ENCODE peak calls at places on chromosome 10, in ten cellular contexts. One of them, this sample, is unnamed.

GRCh38 chr10:11902646-11903045 is 79.5 kb downstream of the PROSER2 start:
- DNase-seq in cardiac septum: no peak
- DNase-seq in stimulated activated CD8-positive, alpha-beta memory T cell treated with anti-CD3 and anti-CD28 coated beads, Interleukin-4, amount 100 ng/mL, for 4 hours: no peak
- DNase-seq in NB4: no peak
- DNase-seq in stimulated activated CD4-positive, alpha-beta T cell treated with anti-CD3 and anti-CD28 coated beads, Interleukin-12 subunit alpha, Interleukin-12 subunit beta, amount 100 ng/mL, for 48 hours: no peak
- DNase-seq in NCI-H2227 treated with DMSO at 0.1 percent for 48 hours: no peak
- DNase-seq in fibroblast of mammary gland: no peak
- DNase-seq in choroid plexus epithelial cell: no peak
- DNase-seq in sciatic nerve: no peak
- DNase-seq in occipital lobe: no peak
- DNase-seq in this sample: no peak

GRCh38 chr10:109920011-109920410 is 3.3 kb downstream of the XPNPEP1 start:
- DNase-seq in NB4: no peak
- DNase-seq in stimulated activated CD4-positive, alpha-beta T cell treated with anti-CD3 and anti-CD28 coated beads, Interleukin-12 subunit alpha, Interleukin-12 subunit beta, amount 100 ng/mL, for 48 hours: no peak
- DNase-seq in choroid plexus epithelial cell: no peak
- DNase-seq in stimulated activated CD8-positive, alpha-beta memory T cell treated with anti-CD3 and anti-CD28 coated beads, Interleukin-4, amount 100 ng/mL, for 4 hours: no peak
- DNase-seq in fibroblast of mammary gland: no peak
- DNase-seq in occipital lobe: no peak
- DNase-seq in NCI-H2227 treated with DMSO at 0.1 percent for 48 hours: no peak
- DNase-seq in cardiac septum: no peak
- DNase-seq in sciatic nerve: no peak
- DNase-seq in this sample: no peak

GRCh38 chr10:97774811-97775294 is 3.1 kb upstream of the SFRP5 start:
- DNase-seq in sciatic nerve: no peak
- DNase-seq in cardiac septum: no peak
- DNase-seq in NCI-H2227 treated with DMSO at 0.1 percent for 48 hours: no peak
- DNase-seq in fibroblast of mammary gland: no peak
- DNase-seq in NB4: no peak
- DNase-seq in stimulated activated CD8-positive, alpha-beta memory T cell treated with anti-CD3 and anti-CD28 coated beads, Interleukin-4, amount 100 ng/mL, for 4 hours: no peak
- DNase-seq in choroid plexus epithelial cell: no peak
- DNase-seq in stimulated activated CD4-positive, alpha-beta T cell treated with anti-CD3 and anti-CD28 coated beads, Interleukin-12 subunit alpha, Interleukin-12 subunit beta, amount 100 ng/mL, for 48 hours: no peak
- DNase-seq in occipital lobe: no peak
- DNase-seq in this sample: peak; percentile 29

GRCh38 chr10:75763652-75764051 is 332.2 kb downstream of the LRMDA start:
- DNase-seq in NB4: no peak
- DNase-seq in stimulated activated CD8-positive, alpha-beta memory T cell treated with anti-CD3 and anti-CD28 coated beads, Interleukin-4, amount 100 ng/mL, for 4 hours: no peak
- DNase-seq in occipital lobe: no peak
- DNase-seq in fibroblast of mammary gland: no peak
- DNase-seq in cardiac septum: no peak
- DNase-seq in NCI-H2227 treated with DMSO at 0.1 percent for 48 hours: no peak
- DNase-seq in sciatic nerve: no peak
- DNase-seq in choroid plexus epithelial cell: no peak
- DNase-seq in stimulated activated CD4-positive, alpha-beta T cell treated with anti-CD3 and anti-CD28 coated beads, Interleukin-12 subunit alpha, Interleukin-12 subunit beta, amount 100 ng/mL, for 48 hours: no peak
- DNase-seq in this sample: no peak

GRCh38 chr10:34798654-34799053 is 16.4 kb downstream of the PARD3 start:
- DNase-seq in choroid plexus epithelial cell: no peak
- DNase-seq in occipital lobe: no peak
- DNase-seq in sciatic nerve: no peak
- DNase-seq in NCI-H2227 treated with DMSO at 0.1 percent for 48 hours: no peak
- DNase-seq in stimulated activated CD4-positive, alpha-beta T cell treated with anti-CD3 and anti-CD28 coated beads, Interleukin-12 subunit alpha, Interleukin-12 subunit beta, amount 100 ng/mL, for 48 hours: no peak
- DNase-seq in stimulated activated CD8-positive, alpha-beta memory T cell treated with anti-CD3 and anti-CD28 coated beads, Interleukin-4, amount 100 ng/mL, for 4 hours: no peak
- DNase-seq in NB4: no peak
- DNase-seq in cardiac septum: no peak
- DNase-seq in fibroblast of mammary gland: no peak
- DNase-seq in this sample: no peak

GRCh38 chr10:31771345-31771831 is 157.2 kb downstream of the ARHGAP12 start:
- DNase-seq in occipital lobe: no peak
- DNase-seq in stimulated activated CD8-positive, alpha-beta memory T cell treated with anti-CD3 and anti-CD28 coated beads, Interleukin-4, amount 100 ng/mL, for 4 hours: no peak
- DNase-seq in choroid plexus epithelial cell: no peak
- DNase-seq in fibroblast of mammary gland: peak; percentile 88
- DNase-seq in stimulated activated CD4-positive, alpha-beta T cell treated with anti-CD3 and anti-CD28 coated beads, Interleukin-12 subunit alpha, Interleukin-12 subunit beta, amount 100 ng/mL, for 48 hours: no peak
- DNase-seq in sciatic nerve: no peak
- DNase-seq in NCI-H2227 treated with DMSO at 0.1 percent for 48 hours: no peak
- DNase-seq in NB4: no peak
- DNase-seq in cardiac septum: no peak
- DNase-seq in this sample: no peak

GRCh38 chr10:75484717-75485116 is 53.3 kb downstream of the LRMDA start:
- DNase-seq in NCI-H2227 treated with DMSO at 0.1 percent for 48 hours: no peak
- DNase-seq in cardiac septum: no peak
- DNase-seq in stimulated activated CD8-positive, alpha-beta memory T cell treated with anti-CD3 and anti-CD28 coated beads, Interleukin-4, amount 100 ng/mL, for 4 hours: no peak
- DNase-seq in NB4: no peak
- DNase-seq in occipital lobe: no peak
- DNase-seq in choroid plexus epithelial cell: no peak
- DNase-seq in sciatic nerve: no peak
- DNase-seq in stimulated activated CD4-positive, alpha-beta T cell treated with anti-CD3 and anti-CD28 coated beads, Interleukin-12 subunit alpha, Interleukin-12 subunit beta, amount 100 ng/mL, for 48 hours: no peak
- DNase-seq in fibroblast of mammary gland: no peak
- DNase-seq in this sample: no peak

GRCh38 chr10:70601775-70602174 is 766 bp downstream of the PRF1 start:
- DNase-seq in stimulated activated CD4-positive, alpha-beta T cell treated with anti-CD3 and anti-CD28 coated beads, Interleukin-12 subunit alpha, Interleukin-12 subunit beta, amount 100 ng/mL, for 48 hours: no peak
- DNase-seq in occipital lobe: no peak
- DNase-seq in stimulated activated CD8-positive, alpha-beta memory T cell treated with anti-CD3 and anti-CD28 coated beads, Interleukin-4, amount 100 ng/mL, for 4 hours: no peak
- DNase-seq in sciatic nerve: no peak
- DNase-seq in fibroblast of mammary gland: no peak
- DNase-seq in cardiac septum: no peak
- DNase-seq in choroid plexus epithelial cell: no peak
- DNase-seq in NCI-H2227 treated with DMSO at 0.1 percent for 48 hours: no peak
- DNase-seq in NB4: no peak
- DNase-seq in this sample: no peak

GRCh38 chr10:12547301-12547771 is 198.0 kb downstream of the CAMK1D start:
- DNase-seq in stimulated activated CD4-positive, alpha-beta T cell treated with anti-CD3 and anti-CD28 coated beads, Interleukin-12 subunit alpha, Interleukin-12 subunit beta, amount 100 ng/mL, for 48 hours: no peak
- DNase-seq in fibroblast of mammary gland: no peak
- DNase-seq in choroid plexus epithelial cell: peak; percentile 29
- DNase-seq in NB4: no peak
- DNase-seq in sciatic nerve: no peak
- DNase-seq in occipital lobe: no peak
- DNase-seq in NCI-H2227 treated with DMSO at 0.1 percent for 48 hours: peak; percentile 4
- DNase-seq in stimulated activated CD8-positive, alpha-beta memory T cell treated with anti-CD3 and anti-CD28 coated beads, Interleukin-4, amount 100 ng/mL, for 4 hours: no peak
- DNase-seq in cardiac septum: no peak
- DNase-seq in this sample: no peak

GRCh38 chr10:31081937-31082635 is 50.4 kb upstream of the ZNF438 start:
- DNase-seq in stimulated activated CD8-positive, alpha-beta memory T cell treated with anti-CD3 and anti-CD28 coated beads, Interleukin-4, amount 100 ng/mL, for 4 hours: no peak
- DNase-seq in choroid plexus epithelial cell: no peak
- DNase-seq in fibroblast of mammary gland: no peak
- DNase-seq in sciatic nerve: no peak
- DNase-seq in NB4: no peak
- DNase-seq in occipital lobe: no peak
- DNase-seq in NCI-H2227 treated with DMSO at 0.1 percent for 48 hours: no peak
- DNase-seq in cardiac septum: no peak
- DNase-seq in stimulated activated CD4-positive, alpha-beta T cell treated with anti-CD3 and anti-CD28 coated beads, Interleukin-12 subunit alpha, Interleukin-12 subunit beta, amount 100 ng/mL, for 48 hours: no peak
- DNase-seq in this sample: no peak

GRCh38 chr10:95183132-95183450 is 10.9 kb upstream of the ACSM6 start:
- DNase-seq in stimulated activated CD8-positive, alpha-beta memory T cell treated with anti-CD3 and anti-CD28 coated beads, Interleukin-4, amount 100 ng/mL, for 4 hours: no peak
- DNase-seq in sciatic nerve: no peak
- DNase-seq in fibroblast of mammary gland: peak; percentile 16
- DNase-seq in NCI-H2227 treated with DMSO at 0.1 percent for 48 hours: no peak
- DNase-seq in stimulated activated CD4-positive, alpha-beta T cell treated with anti-CD3 and anti-CD28 coated beads, Interleukin-12 subunit alpha, Interleukin-12 subunit beta, amount 100 ng/mL, for 48 hours: no peak
- DNase-seq in cardiac septum: no peak
- DNase-seq in choroid plexus epithelial cell: peak; percentile 26
- DNase-seq in occipital lobe: no peak
- DNase-seq in NB4: no peak
- DNase-seq in this sample: no peak

GRCh38 chr10:43373461-43373860 is 2.0 kb downstream of the FXYD4 start:
- DNase-seq in stimulated activated CD4-positive, alpha-beta T cell treated with anti-CD3 and anti-CD28 coated beads, Interleukin-12 subunit alpha, Interleukin-12 subunit beta, amount 100 ng/mL, for 48 hours: no peak
- DNase-seq in sciatic nerve: no peak
- DNase-seq in NB4: no peak
- DNase-seq in NCI-H2227 treated with DMSO at 0.1 percent for 48 hours: no peak
- DNase-seq in choroid plexus epithelial cell: no peak
- DNase-seq in fibroblast of mammary gland: no peak
- DNase-seq in cardiac septum: no peak
- DNase-seq in occipital lobe: no peak
- DNase-seq in stimulated activated CD8-positive, alpha-beta memory T cell treated with anti-CD3 and anti-CD28 coated beads, Interleukin-4, amount 100 ng/mL, for 4 hours: no peak
- DNase-seq in this sample: no peak

GRCh38 chr10:131876543-131876942 is 24.3 kb upstream of the PPP2R2D start:
- DNase-seq in sciatic nerve: no peak
- DNase-seq in NB4: no peak
- DNase-seq in stimulated activated CD8-positive, alpha-beta memory T cell treated with anti-CD3 and anti-CD28 coated beads, Interleukin-4, amount 100 ng/mL, for 4 hours: no peak
- DNase-seq in choroid plexus epithelial cell: no peak
- DNase-seq in cardiac septum: no peak
- DNase-seq in occipital lobe: no peak
- DNase-seq in NCI-H2227 treated with DMSO at 0.1 percent for 48 hours: no peak
- DNase-seq in fibroblast of mammary gland: no peak
- DNase-seq in stimulated activated CD4-positive, alpha-beta T cell treated with anti-CD3 and anti-CD28 coated beads, Interleukin-12 subunit alpha, Interleukin-12 subunit beta, amount 100 ng/mL, for 48 hours: no peak
- DNase-seq in this sample: no peak

GRCh38 chr10:79407811-79408795 is 37.3 kb downstream of the ZCCHC24 start:
- DNase-seq in NCI-H2227 treated with DMSO at 0.1 percent for 48 hours: no peak
- DNase-seq in choroid plexus epithelial cell: peak; percentile 59
- DNase-seq in stimulated activated CD4-positive, alpha-beta T cell treated with anti-CD3 and anti-CD28 coated beads, Interleukin-12 subunit alpha, Interleukin-12 subunit beta, amount 100 ng/mL, for 48 hours: no peak
- DNase-seq in sciatic nerve: peak; percentile 84
- DNase-seq in fibroblast of mammary gland: peak; percentile 90
- DNase-seq in cardiac septum: peak; percentile 75
- DNase-seq in occipital lobe: no peak
- DNase-seq in NB4: no peak
- DNase-seq in stimulated activated CD8-positive, alpha-beta memory T cell treated with anti-CD3 and anti-CD28 coated beads, Interleukin-4, amount 100 ng/mL, for 4 hours: no peak
- DNase-seq in this sample: no peak

GRCh38 chr10:7484456-7485266 is 73.8 kb upstream of the SFMBT2 start:
- DNase-seq in choroid plexus epithelial cell: no peak
- DNase-seq in occipital lobe: no peak
- DNase-seq in fibroblast of mammary gland: no peak
- DNase-seq in sciatic nerve: no peak
- DNase-seq in stimulated activated CD4-positive, alpha-beta T cell treated with anti-CD3 and anti-CD28 coated beads, Interleukin-12 subunit alpha, Interleukin-12 subunit beta, amount 100 ng/mL, for 48 hours: no peak
- DNase-seq in NCI-H2227 treated with DMSO at 0.1 percent for 48 hours: no peak
- DNase-seq in stimulated activated CD8-positive, alpha-beta memory T cell treated with anti-CD3 and anti-CD28 coated beads, Interleukin-4, amount 100 ng/mL, for 4 hours: peak; percentile 27
- DNase-seq in cardiac septum: no peak
- DNase-seq in NB4: peak; percentile 71
- DNase-seq in this sample: no peak

GRCh38 chr10:13115832-13116793 is 16.1 kb downstream of the OPTN start:
- DNase-seq in choroid plexus epithelial cell: no peak
- DNase-seq in NCI-H2227 treated with DMSO at 0.1 percent for 48 hours: no peak
- DNase-seq in fibroblast of mammary gland: no peak
- DNase-seq in stimulated activated CD4-positive, alpha-beta T cell treated with anti-CD3 and anti-CD28 coated beads, Interleukin-12 subunit alpha, Interleukin-12 subunit beta, amount 100 ng/mL, for 48 hours: no peak
- DNase-seq in stimulated activated CD8-positive, alpha-beta memory T cell treated with anti-CD3 and anti-CD28 coated beads, Interleukin-4, amount 100 ng/mL, for 4 hours: no peak
- DNase-seq in NB4: no peak
- DNase-seq in occipital lobe: no peak
- DNase-seq in cardiac septum: no peak
- DNase-seq in sciatic nerve: no peak
- DNase-seq in this sample: no peak

GRCh38 chr10:94224656-94225055 is 138.1 kb downstream of the NOC3L start:
- DNase-seq in choroid plexus epithelial cell: no peak
- DNase-seq in fibroblast of mammary gland: peak; percentile 81
- DNase-seq in stimulated activated CD8-positive, alpha-beta memory T cell treated with anti-CD3 and anti-CD28 coated beads, Interleukin-4, amount 100 ng/mL, for 4 hours: no peak
- DNase-seq in stimulated activated CD4-positive, alpha-beta T cell treated with anti-CD3 and anti-CD28 coated beads, Interleukin-12 subunit alpha, Interleukin-12 subunit beta, amount 100 ng/mL, for 48 hours: no peak
- DNase-seq in cardiac septum: no peak
- DNase-seq in occipital lobe: no peak
- DNase-seq in NB4: no peak
- DNase-seq in NCI-H2227 treated with DMSO at 0.1 percent for 48 hours: no peak
- DNase-seq in sciatic nerve: no peak
- DNase-seq in this sample: no peak

GRCh38 chr10:97053285-97053684 is 132.5 kb downstream of the SLIT1 start:
- DNase-seq in NB4: no peak
- DNase-seq in cardiac septum: no peak
- DNase-seq in NCI-H2227 treated with DMSO at 0.1 percent for 48 hours: peak; percentile 20
- DNase-seq in occipital lobe: no peak
- DNase-seq in sciatic nerve: no peak
- DNase-seq in fibroblast of mammary gland: no peak
- DNase-seq in stimulated activated CD8-positive, alpha-beta memory T cell treated with anti-CD3 and anti-CD28 coated beads, Interleukin-4, amount 100 ng/mL, for 4 hours: no peak
- DNase-seq in choroid plexus epithelial cell: no peak
- DNase-seq in stimulated activated CD4-positive, alpha-beta T cell treated with anti-CD3 and anti-CD28 coated beads, Interleukin-12 subunit alpha, Interleukin-12 subunit beta, amount 100 ng/mL, for 48 hours: no peak
- DNase-seq in this sample: no peak

GRCh38 chr10:33136271-33136670 is 178.2 kb upstream of the ITGB1 start:
- DNase-seq in sciatic nerve: no peak
- DNase-seq in NCI-H2227 treated with DMSO at 0.1 percent for 48 hours: no peak
- DNase-seq in choroid plexus epithelial cell: no peak
- DNase-seq in stimulated activated CD4-positive, alpha-beta T cell treated with anti-CD3 and anti-CD28 coated beads, Interleukin-12 subunit alpha, Interleukin-12 subunit beta, amount 100 ng/mL, for 48 hours: no peak
- DNase-seq in occipital lobe: no peak
- DNase-seq in fibroblast of mammary gland: peak; percentile 79
- DNase-seq in stimulated activated CD8-positive, alpha-beta memory T cell treated with anti-CD3 and anti-CD28 coated beads, Interleukin-4, amount 100 ng/mL, for 4 hours: no peak
- DNase-seq in NB4: no peak
- DNase-seq in cardiac septum: no peak
- DNase-seq in this sample: no peak

GRCh38 chr10:93072225-93072712 is 1.4 kb upstream of the CYP26A1 start:
- DNase-seq in choroid plexus epithelial cell: no peak
- DNase-seq in stimulated activated CD8-positive, alpha-beta memory T cell treated with anti-CD3 and anti-CD28 coated beads, Interleukin-4, amount 100 ng/mL, for 4 hours: no peak
- DNase-seq in fibroblast of mammary gland: no peak
- DNase-seq in occipital lobe: no peak
- DNase-seq in cardiac septum: no peak
- DNase-seq in NCI-H2227 treated with DMSO at 0.1 percent for 48 hours: no peak
- DNase-seq in sciatic nerve: no peak
- DNase-seq in NB4: no peak
- DNase-seq in stimulated activated CD4-positive, alpha-beta T cell treated with anti-CD3 and anti-CD28 coated beads, Interleukin-12 subunit alpha, Interleukin-12 subunit beta, amount 100 ng/mL, for 48 hours: no peak
- DNase-seq in this sample: no peak

GRCh38 chr10:28914721-28915120 is 237.4 kb downstream of the BAMBI start:
- DNase-seq in choroid plexus epithelial cell: peak; percentile 26
- DNase-seq in NB4: no peak
- DNase-seq in NCI-H2227 treated with DMSO at 0.1 percent for 48 hours: no peak
- DNase-seq in cardiac septum: no peak
- DNase-seq in stimulated activated CD8-positive, alpha-beta memory T cell treated with anti-CD3 and anti-CD28 coated beads, Interleukin-4, amount 100 ng/mL, for 4 hours: no peak
- DNase-seq in occipital lobe: no peak
- DNase-seq in fibroblast of mammary gland: peak; percentile 17
- DNase-seq in sciatic nerve: no peak
- DNase-seq in stimulated activated CD4-positive, alpha-beta T cell treated with anti-CD3 and anti-CD28 coated beads, Interleukin-12 subunit alpha, Interleukin-12 subunit beta, amount 100 ng/mL, for 48 hours: no peak
- DNase-seq in this sample: no peak